ENCODE peak calls at places on chromosomes 3 and 15, in five cellular contexts. B, O, R, X and I are unnamed samples.
A peak's percentile ranks its signal among the peaks of the same experiment; 100 is the strongest.

GRCh38 chr3:33855884-33856546 is 57.6 kb downstream of the PDCD6IP start:
- DNase-seq in B (no peak), O (no peak), R (no peak), X (no peak), I (no peak)

GRCh38 chr3:40042752-40043443 is 233.5 kb downstream of the MYRIP start:
- DNase-seq in B (peak; percentile 19), O (no peak), R (no peak), X (no peak), I (no peak)

GRCh38 chr3:119333773-119334492 is 39.8 kb downstream of the ARHGAP31 start:
- DNase-seq in B (no peak), O (peak; percentile 72), R (no peak), X (peak; percentile 41), I (no peak)

GRCh38 chr3:126913524-126913923 is 69.4 kb upstream of the PLXNA1 start:
- DNase-seq in B (no peak), O (no peak), R (no peak), X (no peak), I (no peak)

GRCh38 chr3:53071882-53072431 is 26.1 kb upstream of the SFMBT1 start:
- DNase-seq in B (no peak), O (no peak), R (no peak), X (no peak), I (no peak)

GRCh38 chr3:187850256-187851010 is 105.2 kb upstream of the BCL6 start:
- DNase-seq in B (no peak), O (no peak), R (no peak), X (no peak), I (no peak)

GRCh38 chr15:52680041-52680391 is 828 bp upstream of the ATOSA start:
- DNase-seq in B (peak; percentile 48), O (no peak), R (no peak), X (no peak), I (no peak)

GRCh38 chr3:143070977-143071551 is 48.5 kb upstream of the CHST2 start:
- DNase-seq in B (no peak), O (no peak), R (no peak), X (no peak), I (no peak)

GRCh38 chr3:64667138-64667537 is 20.7 kb downstream of the ADAMTS9 start:
- DNase-seq in B (no peak), O (no peak), R (no peak), X (no peak), I (no peak)

GRCh38 chr3:149615731-149616221 is 42.0 kb downstream of the WWTR1 start:
- DNase-seq in B (no peak), O (no peak), R (no peak), X (no peak), I (no peak)

GRCh38 chr3:190618349-190619030 is 104.6 kb downstream of the IL1RAP start:
- DNase-seq in B (no peak), O (no peak), R (no peak), X (no peak), I (no peak)

GRCh38 chr15:67468431-67468830 is 52.5 kb upstream of the C15orf61 start:
- DNase-seq in B (no peak), O (no peak), R (no peak), X (no peak), I (no peak)

GRCh38 chr3:14319654-14320182 is 82.7 kb upstream of the SLC6A6 start:
- DNase-seq in B (peak; percentile 88), O (no peak), R (no peak), X (no peak), I (peak; percentile 18)

GRCh38 chr3:148551767-148552260 is 145.9 kb upstream of the AGTR1 start:
- DNase-seq in B (no peak), O (no peak), R (no peak), X (no peak), I (no peak)

GRCh38 chr3:11053926-11054503 is 61.5 kb downstream of the SLC6A1 start:
- DNase-seq in B (no peak), O (no peak), R (no peak), X (no peak), I (no peak)

GRCh38 chr3:15754047-15754446 is 43.7 kb downstream of the ANKRD28 start:
- DNase-seq in B (peak; percentile 64), O (no peak), R (no peak), X (no peak), I (no peak)

GRCh38 chr3:182045721-182046120 is 334.0 kb downstream of the SOX2 start:
- DNase-seq in B (no peak), O (no peak), R (no peak), X (no peak), I (no peak)